ENCODE peak calls at places on chromosomes 1 and 21, in seven cellular contexts. O is CD4-positive, alpha-beta T cell; P is G401; S is ACHN; Z is left colon; D is heart right ventricle; W is Caki2. J is an unnamed sample.

GRCh38 chr1:114828251-114828650 is 26.4 kb upstream of the SYCP1 start:
- DNase-seq in O (no peak), P (no peak), S (peak), Z (no peak), D (no peak), W (peak), J (no peak)

GRCh38 chr1:147539122-147539575 is 2.2 kb upstream of the BCL9 start:
- DNase-seq in O (no peak), P (no peak), S (peak), Z (no peak), D (no peak), W (peak), J (peak)

GRCh38 chr1:64892576-64893573 is 73.5 kb downstream of the JAK1 start:
- DNase-seq in O (no peak), P (no peak), S (no peak), Z (no peak), D (no peak), W (no peak), J (no peak)

GRCh38 chr1:78040484-78041089 is 5.2 kb upstream of the GIPC2 start:
- DNase-seq in O (no peak), P (no peak), S (no peak), Z (no peak), D (no peak), W (no peak), J (no peak)

GRCh38 chr21:42570362-42570761 is 56.7 kb downstream of the SLC37A1 start:
- DNase-seq in O (no peak), P (no peak), S (no peak), Z (no peak), D (no peak), W (no peak), J (no peak)

GRCh38 chr1:201816309-201816849 is 12.6 kb upstream of the IPO9 start:
- DNase-seq in O (no peak), P (no peak), S (no peak), Z (no peak), D (no peak), W (no peak), J (no peak)

GRCh38 chr1:246689409-246689997 is 34.7 kb upstream of the SCCPDH start:
- DNase-seq in O (peak), P (peak), S (peak), Z (peak), D (peak), W (peak), J (peak)

GRCh38 chr21:45318556-45319341 is 31.1 kb upstream of the POFUT2 start:
- DNase-seq in O (no peak), P (no peak), S (peak), Z (peak), D (peak), W (peak), J (no peak)

GRCh38 chr1:220692436-220693228 is 2.5 kb downstream of the C1orf115 start:
- DNase-seq in O (no peak), P (peak), S (no peak), Z (no peak), D (no peak), W (no peak), J (no peak)

GRCh38 chr1:222334026-222334680 is 213.8 kb downstream of the HHIPL2 start:
- DNase-seq in O (no peak), P (no peak), S (peak), Z (no peak), D (no peak), W (peak), J (peak)

GRCh38 chr21:37868446-37868845 is 47.8 kb downstream of the KCNJ6 start:
- DNase-seq in O (no peak), P (no peak), S (no peak), Z (no peak), D (no peak), W (no peak), J (no peak)

GRCh38 chr1:1889847-1890505 is 911 bp downstream of the GNB1 start:
- DNase-seq in O (no peak), P (no peak), S (peak), Z (peak), D (peak), W (peak), J (no peak)